ENCODE peak calls at places on chromosomes 16 and 17, in four cellular contexts. M is stimulated activated CD8-positive, alpha-beta memory T cell treated with anti-CD3 and anti-CD28 coated beads, Interleukin-2, amount 100 ng/mL, for 1 hour; H is HTR-8/SVneo; W is body of pancreas. C is an unnamed sample.
A peak's percentile ranks its signal among the peaks of the same experiment; 100 is the strongest.

GRCh38 chr16:47787695-47788094 is 326.6 kb downstream of the PHKB start:
- DNase-seq in M (no peak), H (no peak), W (no peak), C (no peak)

GRCh38 chr17:77332034-77332971 is 191.5 kb downstream of the SEC14L1 start:
- DNase-seq in M (no peak), H (no peak), W (no peak), C (peak; percentile 73)

GRCh38 chr16:70700101-70701020 is 14.5 kb upstream of the MTSS2 start:
- DNase-seq in M (no peak), H (no peak), W (peak; percentile 62), C (no peak)

GRCh38 chr16:11079657-11080187 is 135.4 kb downstream of the CLEC16A start:
- DNase-seq in M (no peak), H (peak; percentile 40), W (peak; percentile 7), C (peak; percentile 71)

GRCh38 chr17:79814966-79815835 is 18.3 kb upstream of the CBX8 start:
- DNase-seq in M (no peak), H (no peak), W (peak; percentile 80), C (peak; percentile 49)

GRCh38 chr17:31446195-31446967 is 54.9 kb downstream of the RAB11FIP4 start:
- DNase-seq in M (no peak), H (no peak), W (no peak), C (no peak)

GRCh38 chr16:57643166-57643813 is 14.9 kb downstream of the ADGRG1 start:
- DNase-seq in M (no peak), H (peak; percentile 57), W (no peak), C (no peak)

GRCh38 chr17:81491193-81491592 is 21.4 kb downstream of the ACTG1 start:
- DNase-seq in M (no peak), H (no peak), W (no peak), C (no peak)

GRCh38 chr17:79951361-79952264 is 84.1 kb downstream of the TBC1D16 start:
- DNase-seq in M (no peak), H (no peak), W (peak; percentile 83), C (peak; percentile 4)

GRCh38 chr17:78759203-78759968 is 22.7 kb downstream of the CYTH1 start:
- DNase-seq in M (peak; percentile 59), H (no peak), W (peak; percentile 85), C (no peak)

GRCh38 chr17:64155751-64156544 is 26.0 kb upstream of the ERN1 start:
- DNase-seq in M (no peak), H (no peak), W (peak; percentile 85), C (no peak)

GRCh38 chr17:2837147-2837561 is 40.9 kb downstream of the RAP1GAP2 start:
- DNase-seq in M (no peak), H (no peak), W (no peak), C (no peak)

GRCh38 chr16:759110-759910 is 1.2 kb upstream of the MSLN start:
- DNase-seq in M (no peak), H (no peak), W (no peak), C (peak; percentile 18)

GRCh38 chr17:60864674-60865080 is 187.0 kb downstream of the BCAS3 start:
- DNase-seq in M (no peak), H (no peak), W (no peak), C (no peak)

GRCh38 chr17:56593073-56593740 is at the start of gene NOG:
- DNase-seq in M (no peak), H (peak; percentile 78), W (peak; percentile 17), C (peak; percentile 61)

GRCh38 chr16:29743827-29744531 is 1.8 kb downstream of the C16orf54 start:
- DNase-seq in M (no peak), H (no peak), W (no peak), C (no peak)